ENCODE peak calls at places on chromosome 14, in nine cellular contexts. X is stimulated activated CD4-positive, alpha-beta T cell treated with anti-CD3 and anti-CD28 coated beads, Interleukin-4, amount 100 ng/mL, for 48 hours; G is Karpas-422; S is stimulated activated CD8-positive, alpha-beta memory T cell treated with anti-CD3 and anti-CD28 coated beads, Interleukin-4, amount 100 ng/mL, for 1 hour; W is activated naive CD8-positive, alpha-beta T cell treated with anti-CD3 and anti-CD28 coated beads, Interleukin-2, amount 50 U/mL, for 16 hours; Y is Peyer's patch; L is upper lobe of right lung; M is epithelial cell of esophagus; H is heart right ventricle. C is an unnamed sample.

GRCh38 chr14:85333313-85333712 is 196.6 kb upstream of the FLRT2 start:
- DNase-seq in L (no peak), Y (no peak), H (no peak), X (no peak), W (no peak), S (no peak), G (no peak), M (peak; percentile 70), C (no peak)

GRCh38 chr14:73973497-73973896 is 23.4 kb downstream of the COQ6 start:
- DNase-seq in M (no peak), W (no peak), G (no peak), X (no peak), L (no peak), Y (no peak), H (no peak), S (no peak), C (no peak)

GRCh38 chr14:51023964-51024363 is 70.9 kb downstream of the TRIM9 start:
- DNase-seq in M (no peak), S (no peak), X (no peak), L (no peak), G (no peak), Y (no peak), W (no peak), H (no peak), C (no peak)

GRCh38 chr14:89507926-89508460 is 91.0 kb upstream of the FOXN3 start:
- DNase-seq in Y (no peak), S (no peak), G (no peak), X (no peak), M (peak; percentile 83), H (no peak), W (no peak), L (no peak), C (no peak)

GRCh38 chr14:103372552-103373304 is 12.5 kb upstream of the MARK3 start:
- DNase-seq in H (no peak), G (no peak), Y (peak; percentile 32), L (no peak), W (no peak), S (no peak), M (peak; percentile 99), X (peak; percentile 23), C (no peak)

GRCh38 chr14:89540830-89541470 is 123.9 kb upstream of the FOXN3 start:
- DNase-seq in Y (no peak), W (no peak), G (no peak), S (no peak), M (peak; percentile 66), H (no peak), X (no peak), L (no peak), C (no peak)

GRCh38 chr14:76237349-76237990 is 85.7 kb downstream of the GPATCH2L start:
- DNase-seq in G (no peak), X (no peak), M (no peak), H (no peak), W (no peak), S (no peak), Y (no peak), L (no peak), C (no peak)

GRCh38 chr14:65849558-65849957 is 437.0 kb downstream of the FUT8 start:
- DNase-seq in L (no peak), Y (no peak), X (no peak), H (no peak), W (no peak), S (no peak), G (no peak), M (no peak), C (peak; percentile 23)

GRCh38 chr14:32623300-32624093 is 294.4 kb downstream of the AKAP6 start:
- DNase-seq in S (no peak), H (no peak), W (no peak), L (no peak), X (no peak), M (peak; percentile 62), G (no peak), Y (no peak), C (no peak)

GRCh38 chr14:33943484-33943883 is 7.4 kb downstream of the EGLN3 start:
- DNase-seq in X (no peak), W (no peak), S (no peak), H (no peak), G (no peak), Y (no peak), L (no peak), M (no peak), C (no peak)

GRCh38 chr14:68295316-68295816 is 475.8 kb downstream of the RAD51B start:
- DNase-seq in L (no peak), W (no peak), H (peak; percentile 49), S (no peak), X (no peak), Y (no peak), G (no peak), M (no peak), C (no peak)

GRCh38 chr14:57329833-57330232 is 60.6 kb upstream of the NAA30 start:
- DNase-seq in M (no peak), H (no peak), X (no peak), G (no peak), L (no peak), W (no peak), S (no peak), Y (no peak), C (no peak)

GRCh38 chr14:70641548-70642312 is at the start of gene TTC9:
- DNase-seq in X (no peak), H (no peak), L (peak; percentile 76), S (no peak), M (no peak), G (peak; percentile 56), W (no peak), Y (peak; percentile 50), C (no peak)

GRCh38 chr14:99531221-99532096 is 50.2 kb downstream of the CCNK start:
- DNase-seq in W (no peak), Y (no peak), M (no peak), X (no peak), S (no peak), G (no peak), L (no peak), H (no peak), C (no peak)

GRCh38 chr14:79643132-79643531 is 568.2 kb downstream of the DIO2 start:
- DNase-seq in Y (no peak), H (no peak), G (no peak), L (no peak), X (no peak), S (no peak), W (no peak), M (no peak), C (peak; percentile 33)

GRCh38 chr14:97120204-97121120 is 323.3 kb downstream of the VRK1 start:
- DNase-seq in H (no peak), G (no peak), W (peak; percentile 35), S (peak; percentile 23), X (peak; percentile 40), Y (peak; percentile 49), L (no peak), M (no peak), C (no peak)

GRCh38 chr14:95043732-95044462 is 113.4 kb downstream of the DICER1 start:
- DNase-seq in Y (peak; percentile 34), H (no peak), X (no peak), G (no peak), L (peak; percentile 37), W (no peak), S (no peak), M (no peak), C (no peak)

GRCh38 chr14:62604524-62604923 is 440.7 kb downstream of the KCNH5 start:
- DNase-seq in Y (no peak), S (no peak), L (no peak), W (no peak), H (no peak), X (no peak), M (no peak), G (no peak), C (no peak)

GRCh38 chr14:104799657-104800599 is 973 bp upstream of the ZBTB42 start:
- DNase-seq in L (peak; percentile 95), W (peak; percentile 52), M (peak; percentile 82), G (peak; percentile 88), H (peak; percentile 90), S (peak; percentile 67), X (peak; percentile 74), Y (peak; percentile 95), C (no peak)

GRCh38 chr14:21197418-21198205 is 41.7 kb upstream of the OR5AU1 start:
- DNase-seq in X (no peak), G (peak; percentile 56), L (no peak), H (no peak), M (no peak), Y (no peak), S (no peak), W (no peak), C (no peak)

GRCh38 chr14:53278602-53279506 is 125.7 kb upstream of the DDHD1 start:
- DNase-seq in L (no peak), M (peak; percentile 89), W (no peak), Y (no peak), X (no peak), S (no peak), G (peak; percentile 46), H (no peak), C (no peak)

GRCh38 chr14:101705733-101706508 is 55.6 kb upstream of the PPP2R5C start:
- DNase-seq in G (no peak), S (peak; percentile 31), X (peak; percentile 41), L (peak; percentile 88), Y (peak; percentile 85), M (peak; percentile 22), W (no peak), H (peak; percentile 59), C (no peak)

GRCh38 chr14:84789012-84789411 is 740.9 kb upstream of the FLRT2 start:
- DNase-seq in G (no peak), M (no peak), L (no peak), W (no peak), Y (no peak), X (no peak), H (no peak), S (no peak), C (no peak)

GRCh38 chr14:102262894-102263462 is 42.0 kb downstream of the MOK start:
- DNase-seq in H (no peak), W (no peak), L (no peak), M (peak; percentile 80), X (no peak), G (no peak), S (no peak), Y (no peak), C (no peak)

GRCh38 chr14:31740688-31741087 is 179.5 kb downstream of the NUBPL start:
- DNase-seq in L (no peak), Y (no peak), H (no peak), S (no peak), G (no peak), M (no peak), X (no peak), W (no peak), C (no peak)

GRCh38 chr14:95915326-95915725 is 38.7 kb downstream of the TUNAR start:
- DNase-seq in H (no peak), L (no peak), S (no peak), W (no peak), M (no peak), X (no peak), Y (no peak), G (no peak), C (no peak)

C was measured in cerebellar nuclear complex.